ENCODE peak calls at places on chromosomes 12 and 14, in six cellular contexts. N is CD8-positive, alpha-beta T cell; D is right atrium auricular region; X is heart left ventricle; W is GM23338; U is mesendoderm. C is an unnamed sample.

GRCh38 chr14:104304451-104305351 is 166.3 kb downstream of the KIF26A start:
- DNase-seq in N (no peak), D (peak), X (peak), W (no peak), U (no peak), C (no peak)

GRCh38 chr14:56487090-56487667 is 92.4 kb upstream of the TMEM260 start:
- DNase-seq in N (no peak), D (no peak), X (no peak), W (peak), U (peak), C (no peak)

GRCh38 chr12:121245951-121246350 is 36.0 kb downstream of the P2RX4 start:
- DNase-seq in N (no peak), D (no peak), X (no peak), W (no peak), U (no peak), C (no peak)

GRCh38 chr14:81565441-81566290 is 32.0 kb upstream of the SEL1L start:
- DNase-seq in N (no peak), D (no peak), X (no peak), W (peak), U (peak), C (peak)

GRCh38 chr14:80927385-80927989 is 14.1 kb downstream of the CEP128 start:
- DNase-seq in N (no peak), D (no peak), X (no peak), W (peak), U (peak), C (no peak)

GRCh38 chr12:123143753-123144461 is 7.0 kb downstream of the PITPNM2 start:
- DNase-seq in N (no peak), D (no peak), X (no peak), W (no peak), U (no peak), C (no peak)

GRCh38 chr12:119828300-119828699 is 48.8 kb downstream of the CIT start:
- DNase-seq in N (no peak), D (no peak), X (no peak), W (no peak), U (no peak), C (no peak)

GRCh38 chr14:73289729-73290128 is 52.4 kb downstream of the PAPLN start:
- DNase-seq in N (no peak), D (no peak), X (no peak), W (peak), U (peak), C (no peak)

GRCh38 chr14:58298880-58299664 is 717 bp downstream of the ARID4A start:
- DNase-seq in N (peak), D (no peak), X (peak), W (peak), U (peak), C (peak)

GRCh38 chr12:56103066-56103711 is 1.2 kb upstream of the PA2G4 start:
- DNase-seq in N (no peak), D (no peak), X (no peak), W (no peak), U (no peak), C (no peak)

GRCh38 chr12:89244536-89244935 is 107.8 kb downstream of the DUSP6 start:
- DNase-seq in N (peak), D (no peak), X (no peak), W (no peak), U (peak), C (no peak)

GRCh38 chr14:73344304-73344703 is 107.0 kb downstream of the PAPLN start:
- DNase-seq in N (no peak), D (no peak), X (no peak), W (no peak), U (no peak), C (no peak)

GRCh38 chr14:101721951-101722661 is 39.4 kb upstream of the PPP2R5C start:
- DNase-seq in N (peak), D (peak), X (no peak), W (peak), U (peak), C (no peak)

GRCh38 chr12:14394317-14395058 is 29.0 kb downstream of the ATF7IP start:
- DNase-seq in N (no peak), D (no peak), X (no peak), W (peak), U (peak), C (no peak)

GRCh38 chr12:127280393-127281275 is 986.3 kb upstream of the TMEM132C start:
- DNase-seq in N (peak), D (no peak), X (peak), W (peak), U (peak), C (peak)

GRCh38 chr14:102532204-102532658 is 22.7 kb upstream of the ANKRD9 start:
- DNase-seq in N (no peak), D (no peak), X (no peak), W (no peak), U (no peak), C (no peak)

GRCh38 chr12:119783787-119784186 is 93.3 kb downstream of the CIT start:
- DNase-seq in N (no peak), D (no peak), X (no peak), W (no peak), U (peak), C (no peak)

GRCh38 chr12:93484315-93484981 is 17.1 kb downstream of the MRPL42 start:
- DNase-seq in N (no peak), D (no peak), X (no peak), W (no peak), U (no peak), C (no peak)

GRCh38 chr12:13000935-13001724 is 1.1 kb upstream of the HEBP1 start:
- DNase-seq in N (peak), D (no peak), X (peak), W (peak), U (peak), C (peak)

GRCh38 chr14:82387699-82388098 is 854.0 kb upstream of the SEL1L start:
- DNase-seq in N (no peak), D (no peak), X (no peak), W (no peak), U (no peak), C (no peak)

GRCh38 chr12:81596558-81596957 is 162.6 kb downstream of the PPFIA2 start:
- DNase-seq in N (no peak), D (no peak), X (no peak), W (no peak), U (no peak), C (no peak)

GRCh38 chr12:34600592-34601462 is 578.5 kb downstream of the ALG10 start:
- DNase-seq in N (no peak), D (peak), X (no peak), W (no peak), U (no peak), C (no peak)

GRCh38 chr12:132804426-132804861 is 24.2 kb downstream of the GOLGA3 start:
- DNase-seq in N (no peak), D (no peak), X (no peak), W (peak), U (peak), C (peak)

GRCh38 chr12:123363743-123364531 is 710 bp downstream of the SBNO1 start:
- DNase-seq in N (peak), D (no peak), X (peak), W (peak), U (peak), C (peak)

GRCh38 chr12:57110189-57111045 is 745 bp downstream of the STAT6 start:
- DNase-seq in N (peak), D (no peak), X (peak), W (peak), U (peak), C (no peak)

GRCh38 chr12:57693317-57693658 is 644 bp upstream of the OS9 start:
- DNase-seq in N (no peak), D (no peak), X (no peak), W (peak), U (no peak), C (peak)

GRCh38 chr12:123907726-123908476 is 64.7 kb downstream of the CCDC92 start:
- DNase-seq in N (no peak), D (no peak), X (peak), W (no peak), U (no peak), C (peak)

GRCh38 chr14:32134448-32135070 is 57.5 kb downstream of the ARHGAP5 start:
- DNase-seq in N (no peak), D (no peak), X (no peak), W (no peak), U (no peak), C (no peak)

GRCh38 chr12:39402922-39403321 is 40.0 kb downstream of the KIF21A start:
- DNase-seq in N (no peak), D (no peak), X (no peak), W (no peak), U (no peak), C (no peak)

GRCh38 chr14:91038439-91038838 is 22.0 kb downstream of the RPS6KA5 start:
- DNase-seq in N (no peak), D (no peak), X (no peak), W (no peak), U (no peak), C (no peak)

GRCh38 chr14:32657081-32657480 is 281.6 kb upstream of the NPAS3 start:
- DNase-seq in N (no peak), D (peak), X (no peak), W (no peak), U (peak), C (no peak)

GRCh38 chr14:75577090-75577489 is 1.3 kb upstream of the FLVCR2 start:
- DNase-seq in N (no peak), D (no peak), X (no peak), W (no peak), U (no peak), C (no peak)

GRCh38 chr12:127340381-127340780 is 926.6 kb upstream of the TMEM132C start:
- DNase-seq in N (no peak), D (no peak), X (no peak), W (no peak), U (no peak), C (no peak)

GRCh38 chr12:109191621-109192250 is 75.3 kb downstream of the ACACB start:
- DNase-seq in N (no peak), D (no peak), X (no peak), W (no peak), U (no peak), C (no peak)

DNA sequence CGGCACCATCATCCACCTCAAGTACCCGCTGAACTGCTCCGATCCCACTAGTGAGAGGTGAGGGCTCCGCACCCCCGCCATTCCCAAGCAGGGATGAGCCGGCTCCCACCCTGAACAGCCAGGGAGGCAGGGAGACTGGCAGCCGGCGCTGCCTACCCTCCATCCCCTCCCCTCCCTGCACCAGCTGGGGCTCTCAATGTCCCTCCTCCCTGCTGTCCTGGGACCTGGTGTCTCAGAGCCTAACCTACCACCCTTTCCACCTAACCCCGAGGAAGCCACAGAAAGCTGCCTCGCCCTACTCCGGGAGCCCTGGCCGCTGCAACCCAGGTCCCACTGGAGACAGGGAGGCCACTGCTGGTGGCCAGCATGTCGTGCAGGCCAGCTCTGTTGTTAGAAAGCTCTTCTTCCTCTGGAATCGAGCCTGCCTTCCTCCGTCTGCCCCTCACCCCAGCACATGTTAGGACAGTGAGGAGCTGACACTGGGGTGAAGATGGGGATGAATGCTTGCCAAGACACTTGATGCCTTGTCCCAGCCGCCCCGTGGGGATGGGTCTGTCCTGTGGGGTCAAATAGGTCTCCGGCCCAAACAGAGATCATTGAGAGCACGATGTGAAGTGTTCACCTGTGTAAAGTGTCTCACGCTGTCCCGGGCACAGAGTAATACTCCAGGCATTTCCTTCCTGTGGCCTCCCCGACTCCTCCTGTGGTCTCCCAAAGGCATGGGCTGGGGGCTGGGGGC is 1.1 kb downstream of the PTPN6 start:
- DNase-seq in N (no peak), D (no peak), X (peak), W (no peak), U (no peak), C (no peak)
- H3K4me3 ChIP-seq in N (peak), D (peak), X (no peak), W (no peak), U (no peak), C (no peak)

GRCh38 chr12:131714759-131715158 is 3.9 kb downstream of the SFSWAP start:
- DNase-seq in N (no peak), D (peak), X (no peak), W (no peak), U (no peak), C (no peak)
- H3K4me3 ChIP-seq in N (no peak), D (no peak), X (no peak), W (no peak), U (no peak), C (no peak)

GRCh38 chr12:102616692-102617091 is 136.3 kb upstream of the IGF1 start:
- DNase-seq in N (no peak), D (no peak), X (no peak), W (no peak), U (no peak), C (no peak)

DNA sequence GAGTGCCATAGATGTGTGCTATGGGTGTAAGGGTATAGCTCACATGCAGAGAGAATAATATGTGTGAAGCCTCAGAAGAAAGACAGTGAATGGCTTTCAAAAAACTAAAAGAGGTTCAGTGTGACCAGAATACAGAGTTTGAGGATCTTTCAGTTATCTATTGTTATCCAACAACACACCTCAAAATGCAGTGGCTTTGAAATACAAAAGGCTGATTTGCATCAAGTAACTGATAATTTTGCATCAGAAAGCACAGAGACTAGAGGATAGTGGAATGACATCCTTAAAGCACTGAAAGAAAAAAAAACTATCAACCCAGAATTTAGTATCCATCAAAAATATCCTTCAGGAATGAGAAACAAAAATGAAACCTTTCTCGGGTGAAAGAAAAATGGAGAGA is 131.6 kb upstream of the IGF1 start:
- DNase-seq in N (no peak), D (no peak), X (no peak), W (peak), U (no peak), C (no peak)
- H3K4me3 ChIP-seq in N (no peak), D (no peak), X (no peak), W (peak), U (no peak), C (no peak)

GRCh38 chr14:51419685-51420084 is 179.6 kb downstream of the TMX1 start:
- DNase-seq in N (peak), D (no peak), X (no peak), W (no peak), U (no peak), C (no peak)

GRCh38 chr14:51428981-51429380 is 188.9 kb downstream of the TMX1 start:
- DNase-seq in N (no peak), D (no peak), X (no peak), W (no peak), U (no peak), C (no peak)

GRCh38 chr14:51424041-51424440 is 184.0 kb downstream of the TMX1 start:
- DNase-seq in N (no peak), D (no peak), X (no peak), W (no peak), U (no peak), C (no peak)

GRCh38 chr14:51422704-51423103 is 182.7 kb downstream of the TMX1 start:
- DNase-seq in N (no peak), D (no peak), X (no peak), W (no peak), U (no peak), C (no peak)

DNA sequence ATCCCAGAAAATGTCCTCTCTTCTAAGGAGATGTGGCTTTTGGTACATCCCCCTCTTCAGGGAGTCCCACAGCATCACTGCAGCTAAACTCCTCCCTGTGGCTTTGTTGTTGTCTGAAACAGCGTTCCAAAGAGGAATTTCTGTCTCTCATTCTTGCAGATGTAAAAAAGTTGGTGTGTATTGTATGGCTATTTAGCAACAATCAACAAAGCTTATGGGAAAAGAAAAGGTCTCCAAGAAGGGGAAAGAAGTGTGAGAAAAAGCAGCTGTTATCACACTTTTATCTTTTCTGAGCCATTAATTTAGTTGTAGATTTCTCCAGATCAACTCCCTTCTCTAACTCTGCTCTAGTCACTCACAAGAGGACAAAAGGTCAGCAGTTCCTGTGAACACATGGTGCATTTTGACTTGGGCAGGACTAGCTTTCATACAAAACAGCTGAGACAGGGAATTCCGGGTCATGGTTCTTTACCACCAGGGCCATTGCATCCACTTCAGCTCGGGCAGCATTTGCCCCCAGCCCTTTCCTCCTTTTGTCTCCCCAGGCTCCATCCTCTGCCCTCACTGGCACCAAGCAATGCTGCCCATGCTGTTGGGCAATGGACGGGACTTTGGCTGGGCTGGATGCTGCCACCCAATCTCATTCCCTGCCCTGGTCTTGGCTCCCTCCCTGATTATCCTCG is 184.7 kb downstream of the TMX1 start:
- DNase-seq in N (no peak), D (no peak), X (peak), W (peak), U (peak), C (no peak)
- H3K4me3 ChIP-seq in N (no peak), D (no peak), X (no peak), W (no peak), U (no peak), C (no peak)

DNA sequence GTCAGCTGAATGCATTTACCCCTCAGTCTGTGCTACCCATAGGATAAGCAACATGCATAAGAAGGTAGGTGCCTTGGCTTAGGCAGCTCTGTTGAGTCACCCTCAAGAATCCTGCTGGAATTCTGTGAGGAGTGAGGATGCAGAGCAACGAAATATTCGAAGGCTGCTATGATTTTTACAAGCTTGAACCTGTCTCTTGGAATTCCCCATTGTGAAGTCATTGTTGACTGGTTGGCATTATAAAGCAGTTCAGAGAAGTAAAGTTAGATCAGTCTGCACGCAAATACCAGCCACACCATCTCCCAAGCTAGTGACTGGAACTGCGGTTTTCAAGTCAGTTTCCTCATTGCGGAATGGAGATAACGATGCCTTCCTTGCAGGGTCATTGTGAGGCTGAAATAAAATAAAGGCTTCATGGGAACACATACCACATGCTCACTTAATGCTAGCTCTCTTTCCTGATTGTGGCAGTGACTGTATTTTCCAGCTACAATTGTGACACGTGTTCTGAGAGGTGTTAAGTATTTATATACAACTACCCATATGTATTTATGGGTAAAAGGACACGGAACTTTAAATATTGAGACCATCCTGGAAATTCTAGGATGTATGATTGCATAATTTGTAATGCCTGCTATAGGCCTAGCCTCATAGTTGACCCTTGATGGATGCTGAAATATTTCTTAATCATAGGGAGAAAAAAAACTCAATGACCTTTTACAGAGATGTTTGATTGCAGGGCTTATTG is 96.7 kb downstream of the ETV6 start:
- DNase-seq in N (no peak), D (no peak), X (no peak), W (no peak), U (peak), C (no peak)
- H3K4me3 ChIP-seq in N (no peak), D (no peak), X (no peak), W (no peak), U (no peak), C (no peak)

C was measured in WERI-Rb-1.